ENCODE peak calls at places on chromosomes 13 and 19, in eight cellular contexts. Y, U, G, L, B, J, W and X are unnamed samples.

GRCh38 chr19:1068111-1069001 is 1.4 kb downstream of the ARHGAP45 start:
- DNase-seq in Y (no peak), U (peak; percentile 48), G (no peak), L (peak; percentile 82), B (no peak), J (no peak), W (peak; percentile 85), X (peak; percentile 91)

GRCh38 chr13:92221916-92222315 is 823.5 kb downstream of the GPC5 start:
- DNase-seq in Y (no peak), U (no peak), G (no peak), L (no peak), B (no peak), J (peak; percentile 65), W (no peak), X (no peak)

GRCh38 chr13:52696566-52696965 is 43.1 kb downstream of the CNMD start:
- DNase-seq in Y (no peak), U (no peak), G (no peak), L (no peak), B (no peak), J (no peak), W (no peak), X (no peak)

GRCh38 chr19:48190288-48191284 is 20.1 kb downstream of the ZSWIM9 start:
- DNase-seq in Y (no peak), U (no peak), G (peak; percentile 29), L (no peak), B (peak; percentile 97), J (peak; percentile 27), W (peak; percentile 51), X (peak; percentile 36)

GRCh38 chr13:31394491-31394890 is 194.7 kb downstream of the B3GLCT start:
- DNase-seq in Y (no peak), U (no peak), G (no peak), L (no peak), B (no peak), J (no peak), W (no peak), X (no peak)

GRCh38 chr13:51560336-51560735 is 23.9 kb upstream of the WDFY2 start:
- DNase-seq in Y (no peak), U (no peak), G (no peak), L (no peak), B (no peak), J (no peak), W (no peak), X (no peak)

GRCh38 chr19:32206065-32206464 is 139.3 kb upstream of the ZNF507 start:
- DNase-seq in Y (no peak), U (no peak), G (no peak), L (no peak), B (no peak), J (no peak), W (no peak), X (no peak)

GRCh38 chr19:45103625-45104319 is 10.8 kb downstream of the PPP1R37 start:
- DNase-seq in Y (no peak), U (no peak), G (peak; percentile 73), L (no peak), B (no peak), J (no peak), W (no peak), X (no peak)

GRCh38 chr13:39417131-39417530 is 185.9 kb downstream of the LHFPL6 start:
- DNase-seq in Y (no peak), U (no peak), G (no peak), L (no peak), B (no peak), J (no peak), W (no peak), X (no peak)

GRCh38 chr13:110664673-110665072 is 41.2 kb downstream of the CARS2 start:
- DNase-seq in Y (no peak), U (no peak), G (no peak), L (no peak), B (no peak), J (no peak), W (peak; percentile 44), X (no peak)

GRCh38 chr19:3243851-3244700 is 19.6 kb downstream of the CELF5 start:
- DNase-seq in Y (peak; percentile 39), U (no peak), G (peak; percentile 55), L (peak; percentile 52), B (peak; percentile 63), J (peak; percentile 43), W (no peak), X (peak; percentile 53)

GRCh38 chr13:83190020-83190419 is 692.3 kb downstream of the SLITRK1 start:
- DNase-seq in Y (no peak), U (no peak), G (no peak), L (no peak), B (no peak), J (no peak), W (no peak), X (no peak)

GRCh38 chr13:96093296-96094006 is 3.5 kb downstream of the HS6ST3 start:
- DNase-seq in Y (no peak), U (no peak), G (no peak), L (no peak), B (peak; percentile 37), J (no peak), W (no peak), X (no peak)

GRCh38 chr13:49652691-49653305 is 24.5 kb downstream of the ARL11 start:
- DNase-seq in Y (no peak), U (peak; percentile 44), G (peak; percentile 70), L (no peak), B (peak; percentile 63), J (no peak), W (no peak), X (no peak)

GRCh38 chr19:53600217-53600616 is 31.6 kb upstream of the DPRX start:
- DNase-seq in Y (no peak), U (no peak), G (no peak), L (no peak), B (no peak), J (no peak), W (no peak), X (no peak)

GRCh38 chr13:50989476-50989875 is 79.9 kb downstream of the RNASEH2B start:
- DNase-seq in Y (no peak), U (peak; percentile 60), G (peak; percentile 14), L (no peak), B (peak; percentile 16), J (no peak), W (no peak), X (no peak)

GRCh38 chr19:11347546-11347945 is 1.2 kb downstream of the CCDC159 start:
- DNase-seq in Y (no peak), U (no peak), G (no peak), L (no peak), B (peak; percentile 55), J (no peak), W (no peak), X (no peak)

DNA sequence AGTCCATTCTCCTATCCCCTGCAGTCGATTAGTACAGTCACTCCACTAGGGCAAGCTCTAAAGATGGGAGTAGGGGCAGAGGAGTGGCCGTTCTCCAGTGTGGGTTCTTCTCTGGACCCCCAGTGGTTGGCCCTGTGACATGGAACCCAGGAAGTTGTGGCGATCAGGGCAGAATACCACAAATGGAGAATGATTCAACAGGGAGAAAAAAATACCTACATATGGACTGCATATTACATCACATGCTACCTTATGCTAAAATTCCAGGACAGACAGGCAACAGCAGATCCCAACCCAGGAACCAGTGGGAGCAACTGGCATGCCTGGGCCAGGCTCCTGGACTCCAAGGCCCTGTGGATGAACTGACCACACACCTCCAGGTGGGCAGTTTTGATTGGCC is 20.4 kb downstream of the POU2F2 start:
- DNase-seq in Y (no peak), U (no peak), G (no peak), L (no peak), B (no peak), J (no peak), W (no peak), X (no peak)
- H3K27ac ChIP-seq in Y (no peak overlapping the region), U (no peak overlapping the region), G (no peak overlapping the region), L (no peak overlapping the region), B (no peak overlapping the region), J (peak overlapping the region; percentile 71), W (no peak overlapping the region), X (no peak overlapping the region)

DNA sequence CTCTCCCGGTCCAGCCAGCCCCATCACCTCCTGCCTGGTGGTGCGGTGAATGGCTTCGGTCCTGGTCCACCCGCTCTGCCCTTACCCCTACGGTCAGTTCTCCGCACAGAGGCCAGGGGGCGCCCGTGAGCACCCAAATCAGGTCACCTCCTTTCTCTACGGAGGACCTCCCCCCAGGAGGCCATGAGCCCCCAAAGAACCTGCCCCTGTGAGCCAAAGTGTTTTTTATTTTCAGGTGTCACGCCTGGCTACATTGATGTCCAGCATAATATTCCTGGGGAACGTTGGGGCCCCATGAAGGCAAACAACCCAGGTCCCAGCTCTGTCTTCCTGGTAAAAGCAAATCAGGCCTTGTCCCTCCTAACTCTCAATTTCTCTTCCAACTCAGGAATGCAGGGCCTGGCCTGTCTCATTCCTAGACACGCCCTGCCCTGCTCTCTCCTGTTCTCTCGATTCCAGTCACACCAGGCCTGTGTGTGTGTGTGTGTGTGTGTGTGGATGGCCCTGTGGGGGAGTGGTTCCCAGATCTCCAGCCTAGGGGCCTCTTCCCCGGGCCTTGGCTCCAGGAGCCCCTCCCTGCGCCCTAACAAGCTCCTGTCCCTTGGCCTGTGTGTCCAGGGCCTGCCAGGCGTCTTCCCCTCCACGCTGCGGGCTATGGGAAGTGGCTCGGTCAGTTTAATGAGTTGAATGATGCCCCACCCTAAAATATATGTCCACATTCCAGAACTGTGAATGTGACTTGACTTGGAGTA is 9.7 kb upstream of the GIPC1 start:
- DNase-seq in Y (no peak), U (no peak), G (peak; percentile 64), L (peak; percentile 75), B (peak; percentile 99), J (peak; percentile 70), W (peak; percentile 87), X (peak; percentile 47)
- H3K27ac ChIP-seq in Y (no peak overlapping the region), U (peak overlapping the region; percentile 69), G (peak overlapping the region; percentile 41), L (peak overlapping the region; percentile 70), B (peak overlapping the region; percentile 96), J (peak overlapping the region; percentile 93), W (no peak overlapping the region), X (peak overlapping the region; percentile 63)

GRCh38 chr13:43044720-43045301 is 21.4 kb downstream of the DNAJC15 start:
- DNase-seq in Y (no peak), U (no peak), G (peak; percentile 54), L (no peak), B (no peak), J (no peak), W (no peak), X (no peak)
- H3K27ac ChIP-seq in Y (no peak overlapping the region), U (peak overlapping the region; percentile 58), G (peak overlapping the region; percentile 83), L (peak overlapping the region; percentile 1), B (peak overlapping the region; percentile 65), J (no peak overlapping the region), W (no peak overlapping the region), X (no peak overlapping the region)

DNA sequence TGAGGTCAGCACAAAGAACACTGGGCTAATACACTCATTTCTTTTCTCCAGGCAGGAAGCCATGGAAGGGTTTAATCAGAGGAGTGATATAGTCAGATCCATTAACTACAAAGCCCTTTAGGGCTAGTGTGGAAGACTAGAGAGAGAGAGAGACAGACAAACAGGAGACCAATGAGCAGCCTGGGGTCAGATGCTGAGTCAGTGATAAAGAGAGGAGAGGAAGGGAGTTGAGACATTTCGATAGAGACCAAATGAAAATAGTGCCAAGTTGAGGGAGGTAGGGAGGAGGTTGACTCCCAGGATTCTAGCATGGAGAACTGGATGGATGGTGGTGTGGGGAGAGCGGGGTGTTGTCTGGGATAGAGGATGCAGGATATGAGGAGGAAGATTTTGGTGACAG is 18.2 kb downstream of the ZNF473 start:
- DNase-seq in Y (no peak), U (no peak), G (no peak), L (no peak), B (no peak), J (no peak), W (no peak), X (no peak)
- H3K27ac ChIP-seq in Y (no peak overlapping the region), U (no peak overlapping the region), G (no peak overlapping the region), L (no peak overlapping the region), B (no peak overlapping the region), J (no peak overlapping the region), W (no peak overlapping the region), X (no peak overlapping the region)